ENCODE peak calls at places on chromosomes 16 and 17, in seven cellular contexts. K is lower leg skin, A is IMR-90, L is hepatocyte, W is dorsolateral prefrontal cortex, U is HCT116, G is HFFc6. R is an unnamed sample.

GRCh38 chr17:4735825-4736651 is 3.6 kb upstream of the ZMYND15 start:
- DNase-seq in K (peak; percentile 58), A (no peak), L (no peak), W (no peak), U (no peak), G (no peak), R (no peak)

GRCh38 chr17:30304778-30305177 is 13.0 kb upstream of the BLMH start:
- DNase-seq in K (no peak), A (no peak), L (no peak), W (no peak), U (no peak), G (no peak), R (no peak)

GRCh38 chr17:48488548-48489106 is 42.2 kb downstream of the HOXB1 start:
- DNase-seq in K (no peak), A (no peak), L (peak; percentile 31), W (no peak), U (no peak), G (no peak), R (no peak)

GRCh38 chr16:70430667-70431536 is 8.0 kb downstream of the ST3GAL2 start:
- DNase-seq in K (no peak), A (peak; percentile 24), L (peak; percentile 66), W (no peak), U (no peak), G (no peak), R (peak; percentile 83)

GRCh38 chr16:12649356-12649755 is 154.3 kb downstream of the CPPED1 start:
- DNase-seq in K (no peak), A (no peak), L (no peak), W (no peak), U (no peak), G (no peak), R (no peak)

GRCh38 chr17:54280741-54281140 is 458.0 kb downstream of the KIF2B start:
- DNase-seq in K (no peak), A (no peak), L (no peak), W (no peak), U (no peak), G (no peak), R (no peak)

GRCh38 chr17:46020023-46020735 is 21.1 kb downstream of the STH start:
- DNase-seq in K (no peak), A (no peak), L (no peak), W (no peak), U (no peak), G (no peak), R (peak; percentile 62)

GRCh38 chr17:11454096-11454495 is 144.2 kb upstream of the DNAH9 start:
- DNase-seq in K (no peak), A (no peak), L (no peak), W (no peak), U (no peak), G (no peak), R (no peak)

GRCh38 chr16:60299345-60299744 is 1565.2 kb upstream of the GOT2 start:
- DNase-seq in K (no peak), A (no peak), L (no peak), W (no peak), U (no peak), G (no peak), R (no peak)

GRCh38 chr17:49450735-49451134 is 36.1 kb upstream of the PHB1 start:
- DNase-seq in K (no peak), A (peak; percentile 35), L (no peak), W (no peak), U (no peak), G (peak; percentile 46), R (no peak)

GRCh38 chr16:25198021-25198420 is 18.7 kb upstream of the AQP8 start:
- DNase-seq in K (no peak), A (peak; percentile 18), L (no peak), W (no peak), U (peak; percentile 51), G (peak; percentile 48), R (no peak)

GRCh38 chr16:58459344-58460218 is 40.4 kb upstream of the NDRG4 start:
- DNase-seq in K (peak; percentile 62), A (peak; percentile 43), L (no peak), W (no peak), U (peak; percentile 67), G (peak; percentile 63), R (no peak)

GRCh38 chr16:67884-68789 is 4.3 kb downstream of the RHBDF1 start:
- DNase-seq in K (no peak), A (peak; percentile 49), L (no peak), W (no peak), U (no peak), G (peak; percentile 33), R (no peak)

GRCh38 chr17:50785942-50786570 is 18.7 kb upstream of the ANKRD40CL start:
- DNase-seq in K (no peak), A (peak; percentile 90), L (peak; percentile 63), W (no peak), U (no peak), G (peak; percentile 33), R (no peak)

GRCh38 chr16:76854234-76854633 is 336.8 kb upstream of the MON1B start:
- DNase-seq in K (no peak), A (no peak), L (peak; percentile 8), W (no peak), U (no peak), G (no peak), R (no peak)

GRCh38 chr17:81636505-81637288 is at the start of the genes NPLOC4 and TSPAN10:
- DNase-seq in K (peak; percentile 77), A (peak; percentile 80), L (peak; percentile 95), W (peak; percentile 79), U (peak; percentile 71), G (peak; percentile 67), R (peak; percentile 97)

GRCh38 chr16:52629296-52629695 is 82.4 kb upstream of the TOX3 start:
- DNase-seq in K (no peak), A (no peak), L (peak; percentile 8), W (no peak), U (no peak), G (no peak), R (no peak)

GRCh38 chr16:525520-526180 is 1.9 kb upstream of the CAPN15 start:
- DNase-seq in K (peak; percentile 51), A (peak; percentile 92), L (peak; percentile 84), W (peak; percentile 52), U (peak; percentile 57), G (peak; percentile 94), R (peak; percentile 70)

GRCh38 chr16:11156401-11156800 is 99.6 kb downstream of the SOCS1 start:
- DNase-seq in K (no peak), A (no peak), L (no peak), W (no peak), U (no peak), G (no peak), R (no peak)

GRCh38 chr17:1275962-1276736 is 3.3 kb upstream of the TRARG1 start:
- DNase-seq in K (peak; percentile 47), A (peak; percentile 27), L (peak; percentile 69), W (peak; percentile 64), U (peak; percentile 29), G (no peak), R (peak; percentile 86)

GRCh38 chr17:34177642-34178041 is 77.4 kb upstream of the CCL2 start:
- DNase-seq in K (no peak), A (peak; percentile 83), L (no peak), W (no peak), U (no peak), G (peak; percentile 74), R (no peak)

GRCh38 chr17:19752216-19753048 is 4.3 kb upstream of the ALDH3A1 start:
- DNase-seq in K (no peak), A (no peak), L (no peak), W (no peak), U (no peak), G (no peak), R (no peak)

GRCh38 chr17:19748807-19749193 is 702 bp upstream of the ALDH3A1 start:
- DNase-seq in K (no peak), A (no peak), L (no peak), W (no peak), U (no peak), G (no peak), R (no peak)

GRCh38 chr17:19747829-19748806 is at the start of gene ALDH3A1:
- DNase-seq in K (no peak), A (no peak), L (peak; percentile 38), W (no peak), U (no peak), G (no peak), R (no peak)

GRCh38 chr17:19750835-19751234 is 2.7 kb upstream of the ALDH3A1 start:
- DNase-seq in K (no peak), A (no peak), L (no peak), W (no peak), U (no peak), G (no peak), R (no peak)

GRCh38 chr17:19750020-19750572 is 2.0 kb upstream of the ALDH3A1 start:
- DNase-seq in K (no peak), A (no peak), L (no peak), W (no peak), U (no peak), G (no peak), R (no peak)
- TF ChIP-seq CTCF in K (no peak), A (no peak), L (no peak), W (no peak), U (no peak), G (no peak), R (no peak)

GRCh38 chr16:67518676-67519075 is 10.0 kb upstream of the RIPOR1 start:
- DNase-seq in K (no peak), A (no peak), L (no peak), W (no peak), U (no peak), G (no peak), R (no peak)
- TF ChIP-seq CTCF in K (no peak), A (no peak), L (no peak), W (no peak), U (no peak), G (no peak), R (no peak)

GRCh38 chr17:44829558-44830358 is at the start of gene GJC1:
- DNase-seq in K (no peak), A (no peak), L (peak; percentile 69), W (no peak), U (no peak), G (no peak), R (peak; percentile 69)

GRCh38 chr17:44831270-44831770 is 1.2 kb upstream of the GJC1 start:
- DNase-seq in K (no peak), A (no peak), L (no peak), W (no peak), U (no peak), G (no peak), R (no peak)

GRCh38 chr17:44830359-44831269 is 527 bp upstream of the GJC1 start:
- DNase-seq in K (no peak), A (no peak), L (peak; percentile 44), W (peak; percentile 37), U (no peak), G (no peak), R (peak; percentile 46)

GRCh38 chr17:44828919-44829557 is 1.0 kb downstream of the GJC1 start:
- DNase-seq in K (no peak), A (no peak), L (no peak), W (no peak), U (no peak), G (no peak), R (no peak)

GRCh38 chr17:44832821-44833220 is 2.7 kb upstream of the GJC1 start:
- DNase-seq in K (no peak), A (no peak), L (no peak), W (no peak), U (no peak), G (no peak), R (no peak)
- TF ChIP-seq CTCF in K (no peak), A (no peak), L (no peak), W (no peak), U (peak; percentile 43), G (peak; percentile 25), R (no peak)

DNA sequence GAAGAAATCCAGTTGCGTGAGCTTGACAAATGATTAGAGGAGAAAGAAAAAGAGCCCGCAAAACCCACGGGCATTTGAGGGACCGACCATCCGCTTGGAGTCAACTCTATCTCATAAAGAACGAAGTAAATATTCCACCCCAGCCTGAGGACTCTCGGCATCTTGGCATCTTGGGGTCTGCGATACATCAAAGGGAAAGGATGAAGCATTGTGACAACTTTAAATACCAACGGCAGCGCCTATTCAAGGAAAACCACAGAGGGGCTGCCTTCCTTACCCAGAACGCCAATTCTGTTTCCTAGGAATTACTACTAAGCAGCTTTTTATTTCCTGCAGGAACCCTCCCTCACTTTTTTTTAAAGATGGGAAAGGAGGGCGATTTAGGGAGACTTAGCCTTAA is 152.2 kb downstream of the FOXL1 start:
- DNase-seq in K (no peak), A (no peak), L (no peak), W (no peak), U (no peak), G (no peak), R (no peak)
- TF ChIP-seq CTCF in K (no peak), A (no peak), L (no peak), W (no peak), U (no peak), G (no peak), R (no peak)